ENCODE peak calls at places on chromosomes 4 and X, in ten cellular contexts. One of them, this sample, is unnamed.

GRCh38 chr4:176545886-176546285 is 226.1 kb downstream of the SPCS3 start:
- DNase-seq in fibroblast of mammary gland: peak
- DNase-seq in epithelial cell of esophagus: no peak
- DNase-seq in HFFc6: no peak
- DNase-seq in astrocyte of the cerebellum: no peak
- DNase-seq in A549: no peak
- DNase-seq in tibial nerve: no peak
- DNase-seq in stomach: no peak
- DNase-seq in B cell: no peak
- DNase-seq in GM23338: no peak
- DNase-seq in this sample: no peak

GRCh38 chr4:118682928-118683327 is 2.3 kb upstream of the METTL14 start:
- DNase-seq in fibroblast of mammary gland: peak
- DNase-seq in epithelial cell of esophagus: peak
- DNase-seq in tibial nerve: no peak
- DNase-seq in A549: peak
- DNase-seq in astrocyte of the cerebellum: no peak
- DNase-seq in HFFc6: peak
- DNase-seq in GM23338: peak
- DNase-seq in stomach: no peak
- DNase-seq in B cell: no peak
- DNase-seq in this sample: no peak

GRCh38 chr4:26239796-26240195 is 81.0 kb upstream of the RBPJ start:
- DNase-seq in stomach: no peak
- DNase-seq in fibroblast of mammary gland: no peak
- DNase-seq in B cell: no peak
- DNase-seq in epithelial cell of esophagus: no peak
- DNase-seq in astrocyte of the cerebellum: no peak
- DNase-seq in tibial nerve: no peak
- DNase-seq in HFFc6: no peak
- DNase-seq in A549: no peak
- DNase-seq in GM23338: no peak
- DNase-seq in this sample: no peak

GRCh38 chr4:181810658-181811057 is 432.5 kb upstream of the TENM3 start:
- DNase-seq in fibroblast of mammary gland: no peak
- DNase-seq in A549: no peak
- DNase-seq in GM23338: no peak
- DNase-seq in stomach: no peak
- DNase-seq in astrocyte of the cerebellum: no peak
- DNase-seq in epithelial cell of esophagus: no peak
- DNase-seq in B cell: no peak
- DNase-seq in HFFc6: no peak
- DNase-seq in tibial nerve: no peak
- DNase-seq in this sample: no peak

GRCh38 chr4:109864134-109864533 is 16.2 kb downstream of the LRIT3 start:
- DNase-seq in tibial nerve: no peak
- DNase-seq in astrocyte of the cerebellum: no peak
- DNase-seq in HFFc6: no peak
- DNase-seq in A549: no peak
- DNase-seq in fibroblast of mammary gland: no peak
- DNase-seq in stomach: no peak
- DNase-seq in GM23338: peak
- DNase-seq in epithelial cell of esophagus: no peak
- DNase-seq in B cell: no peak
- DNase-seq in this sample: no peak

GRCh38 chr4:140149851-140150635 is 3.9 kb downstream of the MAML3 start:
- DNase-seq in fibroblast of mammary gland: peak
- DNase-seq in HFFc6: peak
- DNase-seq in A549: peak
- DNase-seq in astrocyte of the cerebellum: no peak
- DNase-seq in B cell: peak
- DNase-seq in GM23338: peak
- DNase-seq in tibial nerve: peak
- DNase-seq in stomach: peak
- DNase-seq in epithelial cell of esophagus: peak
- DNase-seq in this sample: peak

GRCh38 chr4:44725166-44725565 is 1.2 kb downstream of the GNPDA2 start:
- DNase-seq in A549: no peak
- DNase-seq in astrocyte of the cerebellum: no peak
- DNase-seq in HFFc6: no peak
- DNase-seq in fibroblast of mammary gland: peak
- DNase-seq in stomach: no peak
- DNase-seq in tibial nerve: no peak
- DNase-seq in GM23338: no peak
- DNase-seq in epithelial cell of esophagus: no peak
- DNase-seq in B cell: no peak
- DNase-seq in this sample: no peak

GRCh38 chr4:176150283-176150682 is 45.1 kb downstream of the SPATA4 start:
- DNase-seq in GM23338: peak
- DNase-seq in epithelial cell of esophagus: peak
- DNase-seq in stomach: no peak
- DNase-seq in HFFc6: peak
- DNase-seq in B cell: peak
- DNase-seq in astrocyte of the cerebellum: peak
- DNase-seq in tibial nerve: no peak
- DNase-seq in A549: peak
- DNase-seq in fibroblast of mammary gland: peak
- DNase-seq in this sample: no peak

GRCh38 chr4:55932489-55932888 is 16.3 kb upstream of the CEP135 start:
- DNase-seq in fibroblast of mammary gland: no peak
- DNase-seq in epithelial cell of esophagus: peak
- DNase-seq in HFFc6: no peak
- DNase-seq in stomach: no peak
- DNase-seq in tibial nerve: no peak
- DNase-seq in B cell: no peak
- DNase-seq in GM23338: no peak
- DNase-seq in astrocyte of the cerebellum: no peak
- DNase-seq in A549: no peak
- DNase-seq in this sample: no peak

GRCh38 chr4:150149381-150149780 is 71.1 kb downstream of the DCLK2 start:
- DNase-seq in A549: no peak
- DNase-seq in B cell: no peak
- DNase-seq in GM23338: no peak
- DNase-seq in tibial nerve: peak
- DNase-seq in astrocyte of the cerebellum: peak
- DNase-seq in stomach: no peak
- DNase-seq in fibroblast of mammary gland: peak
- DNase-seq in epithelial cell of esophagus: no peak
- DNase-seq in HFFc6: no peak
- DNase-seq in this sample: no peak

GRCh38 chr4:158535130-158535614 is 13.5 kb downstream of the RXFP1 start:
- DNase-seq in B cell: no peak
- DNase-seq in epithelial cell of esophagus: peak
- DNase-seq in fibroblast of mammary gland: peak
- DNase-seq in GM23338: no peak
- DNase-seq in stomach: no peak
- DNase-seq in astrocyte of the cerebellum: peak
- DNase-seq in HFFc6: peak
- DNase-seq in tibial nerve: no peak
- DNase-seq in A549: peak
- DNase-seq in this sample: no peak

GRCh38 chr4:144169211-144169610 is 28.7 kb upstream of the GYPA start:
- DNase-seq in fibroblast of mammary gland: no peak
- DNase-seq in A549: no peak
- DNase-seq in HFFc6: no peak
- DNase-seq in B cell: no peak
- DNase-seq in astrocyte of the cerebellum: no peak
- DNase-seq in tibial nerve: no peak
- DNase-seq in epithelial cell of esophagus: peak
- DNase-seq in stomach: no peak
- DNase-seq in GM23338: no peak
- DNase-seq in this sample: no peak

GRCh38 chr4:152217896-152218295 is 318.0 kb downstream of the FBXW7 start:
- DNase-seq in tibial nerve: no peak
- DNase-seq in epithelial cell of esophagus: no peak
- DNase-seq in fibroblast of mammary gland: no peak
- DNase-seq in stomach: no peak
- DNase-seq in HFFc6: no peak
- DNase-seq in GM23338: no peak
- DNase-seq in A549: no peak
- DNase-seq in astrocyte of the cerebellum: no peak
- DNase-seq in B cell: no peak
- DNase-seq in this sample: no peak

GRCh38 chr4:107894138-107894603 is 37.2 kb upstream of the CYP2U1 start:
- DNase-seq in tibial nerve: no peak
- DNase-seq in HFFc6: no peak
- DNase-seq in fibroblast of mammary gland: no peak
- DNase-seq in A549: no peak
- DNase-seq in astrocyte of the cerebellum: no peak
- DNase-seq in stomach: no peak
- DNase-seq in GM23338: no peak
- DNase-seq in epithelial cell of esophagus: no peak
- DNase-seq in B cell: no peak
- DNase-seq in this sample: no peak
- TF ChIP-seq CTCF in tibial nerve: no peak
- TF ChIP-seq CTCF in HFFc6: no peak
- TF ChIP-seq CTCF in fibroblast of mammary gland: no peak
- TF ChIP-seq CTCF in A549: no peak
- TF ChIP-seq CTCF in astrocyte of the cerebellum: no peak
- TF ChIP-seq CTCF in stomach: no peak
- TF ChIP-seq CTCF in GM23338: no peak
- TF ChIP-seq CTCF in epithelial cell of esophagus: no peak
- TF ChIP-seq CTCF in B cell: no peak
- TF ChIP-seq CTCF in this sample: no peak

GRCh38 chr4:121096629-121097028 is 24.3 kb upstream of the NDNF start:
- DNase-seq in epithelial cell of esophagus: peak
- DNase-seq in fibroblast of mammary gland: peak
- DNase-seq in stomach: no peak
- DNase-seq in tibial nerve: no peak
- DNase-seq in B cell: no peak
- DNase-seq in astrocyte of the cerebellum: peak
- DNase-seq in A549: peak
- DNase-seq in GM23338: peak
- DNase-seq in HFFc6: peak
- DNase-seq in this sample: peak
- TF ChIP-seq CTCF in epithelial cell of esophagus: peak
- TF ChIP-seq CTCF in fibroblast of mammary gland: peak
- TF ChIP-seq CTCF in stomach: peak
- TF ChIP-seq CTCF in tibial nerve: peak
- TF ChIP-seq CTCF in B cell: no peak
- TF ChIP-seq CTCF in astrocyte of the cerebellum: peak
- TF ChIP-seq CTCF in A549: peak
- TF ChIP-seq CTCF in GM23338: no peak
- TF ChIP-seq CTCF in HFFc6: peak
- TF ChIP-seq CTCF in this sample: no peak

GRCh38 chrX:46582325-46582724 is 8.8 kb downstream of the CHST7 start:
- DNase-seq in GM23338: no peak
- DNase-seq in stomach: no peak
- DNase-seq in B cell: no peak
- DNase-seq in tibial nerve: no peak
- DNase-seq in astrocyte of the cerebellum: no peak
- DNase-seq in epithelial cell of esophagus: peak
- DNase-seq in fibroblast of mammary gland: no peak
- DNase-seq in HFFc6: peak
- DNase-seq in A549: no peak
- DNase-seq in this sample: no peak
- TF ChIP-seq CTCF in GM23338: no peak
- TF ChIP-seq CTCF in stomach: no peak
- TF ChIP-seq CTCF in B cell: no peak
- TF ChIP-seq CTCF in tibial nerve: no peak
- TF ChIP-seq CTCF in astrocyte of the cerebellum: no peak
- TF ChIP-seq CTCF in epithelial cell of esophagus: no peak
- TF ChIP-seq CTCF in fibroblast of mammary gland: no peak
- TF ChIP-seq CTCF in HFFc6: no peak
- TF ChIP-seq CTCF in A549: no peak
- TF ChIP-seq CTCF in this sample: no peak

GRCh38 chrX:39857780-39858179 is 240.0 kb downstream of the BCOR start:
- DNase-seq in fibroblast of mammary gland: no peak
- DNase-seq in GM23338: no peak
- DNase-seq in epithelial cell of esophagus: peak
- DNase-seq in stomach: no peak
- DNase-seq in B cell: no peak
- DNase-seq in HFFc6: no peak
- DNase-seq in tibial nerve: no peak
- DNase-seq in astrocyte of the cerebellum: no peak
- DNase-seq in A549: no peak
- DNase-seq in this sample: no peak

GRCh38 chrX:39859991-39860861 is 237.5 kb downstream of the BCOR start:
- DNase-seq in fibroblast of mammary gland: peak
- DNase-seq in A549: peak
- DNase-seq in tibial nerve: no peak
- DNase-seq in HFFc6: peak
- DNase-seq in GM23338: peak
- DNase-seq in B cell: peak
- DNase-seq in epithelial cell of esophagus: peak
- DNase-seq in astrocyte of the cerebellum: no peak
- DNase-seq in stomach: peak
- DNase-seq in this sample: peak

GRCh38 chrX:39866229-39866628 is 231.5 kb downstream of the BCOR start:
- DNase-seq in B cell: no peak
- DNase-seq in HFFc6: no peak
- DNase-seq in fibroblast of mammary gland: no peak
- DNase-seq in tibial nerve: no peak
- DNase-seq in A549: no peak
- DNase-seq in epithelial cell of esophagus: no peak
- DNase-seq in GM23338: no peak
- DNase-seq in astrocyte of the cerebellum: no peak
- DNase-seq in stomach: no peak
- DNase-seq in this sample: no peak

DNA sequence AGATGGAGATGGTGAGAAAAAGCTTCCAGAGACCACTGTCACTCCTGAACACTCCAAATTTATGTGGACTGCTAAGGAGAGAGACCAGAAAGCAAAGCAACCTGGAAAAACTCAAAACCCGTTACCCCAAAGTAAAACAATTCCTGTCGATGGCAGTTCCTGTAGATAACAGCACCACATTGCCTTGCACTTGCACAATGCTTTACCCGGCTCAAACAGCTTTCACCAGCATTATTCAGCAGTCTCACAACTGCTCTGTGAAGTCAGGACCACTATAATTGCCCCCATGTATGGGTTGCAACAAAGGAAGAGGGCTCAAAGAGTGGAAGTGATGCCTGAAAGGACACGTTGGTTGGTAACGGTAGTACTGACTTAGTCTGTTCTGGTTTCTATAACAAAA is 234.8 kb downstream of the BCOR start:
- DNase-seq in HFFc6: no peak
- DNase-seq in fibroblast of mammary gland: no peak
- DNase-seq in stomach: no peak
- DNase-seq in tibial nerve: no peak
- DNase-seq in B cell: no peak
- DNase-seq in GM23338: no peak
- DNase-seq in A549: no peak
- DNase-seq in epithelial cell of esophagus: no peak
- DNase-seq in astrocyte of the cerebellum: no peak
- DNase-seq in this sample: no peak
- TF ChIP-seq CTCF in HFFc6: no peak
- TF ChIP-seq CTCF in fibroblast of mammary gland: no peak
- TF ChIP-seq CTCF in stomach: no peak
- TF ChIP-seq CTCF in tibial nerve: no peak
- TF ChIP-seq CTCF in B cell: no peak
- TF ChIP-seq CTCF in GM23338: no peak
- TF ChIP-seq CTCF in A549: no peak
- TF ChIP-seq CTCF in epithelial cell of esophagus: no peak
- TF ChIP-seq CTCF in astrocyte of the cerebellum: no peak
- TF ChIP-seq CTCF in this sample: no peak

GRCh38 chr4:98928505-98929340 is at the start of gene EIF4E:
- DNase-seq in A549: peak
- DNase-seq in fibroblast of mammary gland: peak
- DNase-seq in astrocyte of the cerebellum: peak
- DNase-seq in tibial nerve: peak
- DNase-seq in epithelial cell of esophagus: peak
- DNase-seq in B cell: peak
- DNase-seq in stomach: peak
- DNase-seq in HFFc6: peak
- DNase-seq in GM23338: peak
- DNase-seq in this sample: peak
- TF ChIP-seq CTCF in A549: no peak
- TF ChIP-seq CTCF in fibroblast of mammary gland: peak
- TF ChIP-seq CTCF in astrocyte of the cerebellum: peak
- TF ChIP-seq CTCF in tibial nerve: peak
- TF ChIP-seq CTCF in epithelial cell of esophagus: no peak
- TF ChIP-seq CTCF in B cell: peak
- TF ChIP-seq CTCF in stomach: peak
- TF ChIP-seq CTCF in HFFc6: peak
- TF ChIP-seq CTCF in GM23338: no peak
- TF ChIP-seq CTCF in this sample: no peak

This sample was measured in GM13976.